ENCODE peak calls at places on chromosomes 1 and 21, in ten cellular contexts. One of them, this sample, is unnamed.

GRCh38 chr1:188689542-188689941 is 1788.1 kb downstream of the BRINP3 start:
- DNase-seq in endothelial cell: no peak
- DNase-seq in psoas muscle: no peak
- DNase-seq in pancreas: no peak
- DNase-seq in activated B cell treated with CpG ODN at 0.5 μM for 24 hours: no peak
- DNase-seq in fibroblast of pulmonary artery: peak; percentile 10
- DNase-seq in IMR-90: peak; percentile 33
- DNase-seq in choroid plexus epithelial cell: peak; percentile 64
- DNase-seq in WERI-Rb-1: no peak
- DNase-seq in kidney: no peak
- DNase-seq in this sample: no peak

GRCh38 chr1:220186752-220187151 is 85.5 kb downstream of the RAB3GAP2 start:
- DNase-seq in WERI-Rb-1: no peak
- DNase-seq in activated B cell treated with CpG ODN at 0.5 μM for 24 hours: no peak
- DNase-seq in psoas muscle: no peak
- DNase-seq in kidney: no peak
- DNase-seq in endothelial cell: no peak
- DNase-seq in choroid plexus epithelial cell: no peak
- DNase-seq in IMR-90: no peak
- DNase-seq in pancreas: no peak
- DNase-seq in fibroblast of pulmonary artery: no peak
- DNase-seq in this sample: no peak

GRCh38 chr21:35511298-35512162 is 462.4 kb upstream of the RUNX1 start:
- DNase-seq in kidney: no peak
- DNase-seq in endothelial cell: no peak
- DNase-seq in WERI-Rb-1: no peak
- DNase-seq in pancreas: no peak
- DNase-seq in IMR-90: peak; percentile 25
- DNase-seq in choroid plexus epithelial cell: peak; percentile 46
- DNase-seq in activated B cell treated with CpG ODN at 0.5 μM for 24 hours: no peak
- DNase-seq in fibroblast of pulmonary artery: peak; percentile 56
- DNase-seq in psoas muscle: no peak
- DNase-seq in this sample: no peak

GRCh38 chr1:184212649-184213314 is 161.3 kb downstream of the TSEN15 start:
- DNase-seq in pancreas: no peak
- DNase-seq in WERI-Rb-1: no peak
- DNase-seq in choroid plexus epithelial cell: peak; percentile 96
- DNase-seq in activated B cell treated with CpG ODN at 0.5 μM for 24 hours: no peak
- DNase-seq in IMR-90: peak; percentile 88
- DNase-seq in kidney: peak; percentile 73
- DNase-seq in psoas muscle: no peak
- DNase-seq in endothelial cell: no peak
- DNase-seq in fibroblast of pulmonary artery: peak; percentile 87
- DNase-seq in this sample: no peak

GRCh38 chr1:24934300-24935195 is 4.5 kb upstream of the RUNX3 start:
- DNase-seq in activated B cell treated with CpG ODN at 0.5 μM for 24 hours: no peak
- DNase-seq in psoas muscle: no peak
- DNase-seq in endothelial cell: no peak
- DNase-seq in pancreas: no peak
- DNase-seq in WERI-Rb-1: no peak
- DNase-seq in kidney: no peak
- DNase-seq in fibroblast of pulmonary artery: no peak
- DNase-seq in choroid plexus epithelial cell: no peak
- DNase-seq in IMR-90: no peak
- DNase-seq in this sample: no peak

GRCh38 chr1:8858112-8858668 is 20.3 kb downstream of the ENO1 start:
- DNase-seq in psoas muscle: no peak
- DNase-seq in IMR-90: peak; percentile 88
- DNase-seq in WERI-Rb-1: no peak
- DNase-seq in choroid plexus epithelial cell: peak; percentile 96
- DNase-seq in kidney: no peak
- DNase-seq in endothelial cell: peak; percentile 47
- DNase-seq in fibroblast of pulmonary artery: peak; percentile 90
- DNase-seq in activated B cell treated with CpG ODN at 0.5 μM for 24 hours: no peak
- DNase-seq in pancreas: no peak
- DNase-seq in this sample: no peak

GRCh38 chr1:117970251-117970650 is 40.7 kb downstream of the WDR3 start:
- DNase-seq in fibroblast of pulmonary artery: no peak
- DNase-seq in psoas muscle: no peak
- DNase-seq in IMR-90: no peak
- DNase-seq in activated B cell treated with CpG ODN at 0.5 μM for 24 hours: no peak
- DNase-seq in kidney: peak; percentile 74
- DNase-seq in WERI-Rb-1: no peak
- DNase-seq in choroid plexus epithelial cell: no peak
- DNase-seq in endothelial cell: no peak
- DNase-seq in pancreas: no peak
- DNase-seq in this sample: no peak

GRCh38 chr1:157047064-157047410 is 1.5 kb upstream of the ARHGEF11 start:
- DNase-seq in kidney: no peak
- DNase-seq in activated B cell treated with CpG ODN at 0.5 μM for 24 hours: no peak
- DNase-seq in IMR-90: no peak
- DNase-seq in endothelial cell: no peak
- DNase-seq in choroid plexus epithelial cell: no peak
- DNase-seq in fibroblast of pulmonary artery: no peak
- DNase-seq in WERI-Rb-1: no peak
- DNase-seq in psoas muscle: no peak
- DNase-seq in pancreas: no peak
- DNase-seq in this sample: no peak

GRCh38 chr1:21129407-21129806 is 47.3 kb downstream of the EIF4G3 start:
- DNase-seq in choroid plexus epithelial cell: no peak
- DNase-seq in WERI-Rb-1: no peak
- DNase-seq in endothelial cell: no peak
- DNase-seq in psoas muscle: no peak
- DNase-seq in activated B cell treated with CpG ODN at 0.5 μM for 24 hours: no peak
- DNase-seq in kidney: no peak
- DNase-seq in pancreas: no peak
- DNase-seq in fibroblast of pulmonary artery: no peak
- DNase-seq in IMR-90: peak; percentile 15
- DNase-seq in this sample: no peak

GRCh38 chr1:171313319-171313834 is 606 bp upstream of the FMO4 start:
- DNase-seq in kidney: no peak
- DNase-seq in pancreas: no peak
- DNase-seq in activated B cell treated with CpG ODN at 0.5 μM for 24 hours: no peak
- DNase-seq in psoas muscle: no peak
- DNase-seq in IMR-90: no peak
- DNase-seq in choroid plexus epithelial cell: no peak
- DNase-seq in fibroblast of pulmonary artery: no peak
- DNase-seq in WERI-Rb-1: no peak
- DNase-seq in endothelial cell: no peak
- DNase-seq in this sample: no peak

GRCh38 chr1:182279302-182279701 is 112.3 kb downstream of the GLUL start:
- DNase-seq in choroid plexus epithelial cell: no peak
- DNase-seq in psoas muscle: no peak
- DNase-seq in kidney: no peak
- DNase-seq in pancreas: no peak
- DNase-seq in activated B cell treated with CpG ODN at 0.5 μM for 24 hours: no peak
- DNase-seq in endothelial cell: no peak
- DNase-seq in IMR-90: no peak
- DNase-seq in fibroblast of pulmonary artery: no peak
- DNase-seq in WERI-Rb-1: no peak
- DNase-seq in this sample: no peak

GRCh38 chr1:154170547-154171221 is 15.8 kb upstream of the NUP210L start:
- DNase-seq in WERI-Rb-1: peak; percentile 24
- DNase-seq in kidney: no peak
- DNase-seq in IMR-90: no peak
- DNase-seq in psoas muscle: no peak
- DNase-seq in endothelial cell: no peak
- DNase-seq in activated B cell treated with CpG ODN at 0.5 μM for 24 hours: no peak
- DNase-seq in pancreas: no peak
- DNase-seq in choroid plexus epithelial cell: peak; percentile 25
- DNase-seq in fibroblast of pulmonary artery: no peak
- DNase-seq in this sample: no peak

GRCh38 chr1:11691302-11691914 is at the start of gene DRAXIN:
- DNase-seq in endothelial cell: no peak
- DNase-seq in WERI-Rb-1: peak; percentile 73
- DNase-seq in fibroblast of pulmonary artery: no peak
- DNase-seq in IMR-90: no peak
- DNase-seq in kidney: peak; percentile 82
- DNase-seq in choroid plexus epithelial cell: no peak
- DNase-seq in psoas muscle: no peak
- DNase-seq in activated B cell treated with CpG ODN at 0.5 μM for 24 hours: no peak
- DNase-seq in pancreas: no peak
- DNase-seq in this sample: no peak

GRCh38 chr1:110218739-110219138 is 8.6 kb downstream of the KCNC4 start:
- DNase-seq in endothelial cell: peak; percentile 38
- DNase-seq in IMR-90: peak; percentile 30
- DNase-seq in psoas muscle: no peak
- DNase-seq in choroid plexus epithelial cell: no peak
- DNase-seq in pancreas: no peak
- DNase-seq in activated B cell treated with CpG ODN at 0.5 μM for 24 hours: no peak
- DNase-seq in kidney: no peak
- DNase-seq in WERI-Rb-1: no peak
- DNase-seq in fibroblast of pulmonary artery: peak; percentile 33
- DNase-seq in this sample: no peak
- TF ChIP-seq CTCF in endothelial cell: no peak
- TF ChIP-seq CTCF in IMR-90: peak; percentile 9
- TF ChIP-seq CTCF in psoas muscle: no peak
- TF ChIP-seq CTCF in choroid plexus epithelial cell: no peak
- TF ChIP-seq CTCF in pancreas: no peak
- TF ChIP-seq CTCF in activated B cell treated with CpG ODN at 0.5 μM for 24 hours: no peak
- TF ChIP-seq CTCF in kidney: no peak
- TF ChIP-seq CTCF in WERI-Rb-1: no peak
- TF ChIP-seq CTCF in fibroblast of pulmonary artery: no peak
- TF ChIP-seq CTCF in this sample: no peak

DNA sequence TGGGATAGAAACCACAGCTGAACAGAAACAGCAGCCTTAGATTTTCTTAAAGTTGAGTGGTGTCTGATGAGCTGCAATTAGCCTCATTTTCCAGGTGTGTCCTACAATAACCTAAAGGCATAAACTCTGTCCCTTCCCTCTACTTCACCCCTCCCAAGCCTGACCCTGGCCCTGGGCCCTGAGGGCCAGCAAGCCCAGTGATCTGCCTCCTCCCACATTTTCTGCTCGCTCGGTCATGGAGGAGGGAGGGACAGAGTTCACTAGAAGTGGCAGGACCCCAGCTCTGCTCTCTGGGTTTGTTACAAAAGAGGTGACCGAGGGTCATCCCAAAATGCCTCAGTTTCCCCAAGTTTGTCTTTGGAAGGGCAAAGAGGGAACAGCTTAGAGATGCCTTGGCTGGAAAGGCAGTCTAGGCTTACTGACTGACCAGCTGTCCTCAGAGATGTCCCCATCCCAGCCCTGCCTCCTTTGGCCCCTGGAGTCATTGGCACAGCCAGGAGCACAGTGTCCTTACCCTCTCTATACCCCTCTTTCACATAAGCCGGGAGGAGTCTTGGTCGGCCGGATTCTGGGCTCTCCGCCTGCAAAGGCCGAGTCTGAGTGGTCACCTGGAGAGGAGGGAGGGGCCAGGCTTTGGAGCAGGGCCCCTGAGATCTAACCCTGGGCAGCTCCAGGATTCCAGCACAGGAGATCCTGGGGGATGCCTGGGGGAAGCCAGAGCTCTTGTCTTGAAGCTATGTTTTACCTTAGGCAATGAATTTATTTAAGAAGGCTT is 172.7 kb downstream of the PTPRU start:
- DNase-seq in pancreas: no peak
- DNase-seq in activated B cell treated with CpG ODN at 0.5 μM for 24 hours: no peak
- DNase-seq in fibroblast of pulmonary artery: no peak
- DNase-seq in choroid plexus epithelial cell: no peak
- DNase-seq in endothelial cell: no peak
- DNase-seq in IMR-90: no peak
- DNase-seq in psoas muscle: no peak
- DNase-seq in kidney: no peak
- DNase-seq in WERI-Rb-1: no peak
- DNase-seq in this sample: no peak
- TF ChIP-seq CTCF in pancreas: no peak
- TF ChIP-seq CTCF in activated B cell treated with CpG ODN at 0.5 μM for 24 hours: no peak
- TF ChIP-seq CTCF in fibroblast of pulmonary artery: no peak
- TF ChIP-seq CTCF in choroid plexus epithelial cell: no peak
- TF ChIP-seq CTCF in endothelial cell: no peak
- TF ChIP-seq CTCF in IMR-90: no peak
- TF ChIP-seq CTCF in psoas muscle: no peak
- TF ChIP-seq CTCF in kidney: no peak
- TF ChIP-seq CTCF in WERI-Rb-1: no peak
- TF ChIP-seq CTCF in this sample: no peak

GRCh38 chr1:48859429-48859828 is 82.7 kb upstream of the BEND5 start:
- DNase-seq in endothelial cell: no peak
- DNase-seq in WERI-Rb-1: no peak
- DNase-seq in fibroblast of pulmonary artery: peak; percentile 85
- DNase-seq in psoas muscle: no peak
- DNase-seq in choroid plexus epithelial cell: peak; percentile 66
- DNase-seq in activated B cell treated with CpG ODN at 0.5 μM for 24 hours: no peak
- DNase-seq in pancreas: no peak
- DNase-seq in kidney: no peak
- DNase-seq in IMR-90: no peak
- DNase-seq in this sample: no peak
- TF ChIP-seq CTCF in endothelial cell: no peak
- TF ChIP-seq CTCF in WERI-Rb-1: no peak
- TF ChIP-seq CTCF in fibroblast of pulmonary artery: no peak
- TF ChIP-seq CTCF in psoas muscle: no peak
- TF ChIP-seq CTCF in choroid plexus epithelial cell: no peak
- TF ChIP-seq CTCF in activated B cell treated with CpG ODN at 0.5 μM for 24 hours: no peak
- TF ChIP-seq CTCF in pancreas: no peak
- TF ChIP-seq CTCF in kidney: no peak
- TF ChIP-seq CTCF in IMR-90: no peak
- TF ChIP-seq CTCF in this sample: no peak

GRCh38 chr21:24369278-24369677 is 1238.0 kb downstream of the MRPL39 start:
- DNase-seq in activated B cell treated with CpG ODN at 0.5 μM for 24 hours: no peak
- DNase-seq in psoas muscle: no peak
- DNase-seq in fibroblast of pulmonary artery: no peak
- DNase-seq in choroid plexus epithelial cell: no peak
- DNase-seq in kidney: no peak
- DNase-seq in pancreas: no peak
- DNase-seq in WERI-Rb-1: no peak
- DNase-seq in IMR-90: no peak
- DNase-seq in endothelial cell: no peak
- DNase-seq in this sample: no peak

GRCh38 chr21:24369751-24370150 is 1237.5 kb downstream of the MRPL39 start:
- DNase-seq in fibroblast of pulmonary artery: peak; percentile 1
- DNase-seq in choroid plexus epithelial cell: no peak
- DNase-seq in kidney: no peak
- DNase-seq in endothelial cell: no peak
- DNase-seq in activated B cell treated with CpG ODN at 0.5 μM for 24 hours: no peak
- DNase-seq in pancreas: no peak
- DNase-seq in psoas muscle: no peak
- DNase-seq in IMR-90: peak; percentile 2
- DNase-seq in WERI-Rb-1: no peak
- DNase-seq in this sample: no peak

DNA sequence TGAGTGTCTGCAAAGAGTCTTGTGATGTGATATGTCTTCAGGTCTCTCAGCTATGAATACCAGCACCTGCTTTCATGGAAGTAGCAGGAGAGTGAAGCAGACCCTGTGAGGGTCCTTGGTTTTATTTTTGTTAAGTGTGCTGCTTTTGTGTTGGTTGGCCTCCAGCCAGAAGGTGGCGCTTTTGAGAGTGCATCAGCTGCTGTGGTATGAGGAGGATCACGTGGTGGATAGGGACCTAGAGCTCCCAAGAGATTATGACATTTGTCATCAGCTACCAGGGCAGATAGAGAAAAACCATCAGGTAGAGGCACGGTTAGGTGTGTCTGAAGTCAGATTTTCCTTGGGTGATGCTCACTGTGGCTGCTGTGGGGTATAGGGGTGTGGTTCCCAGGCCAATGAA is 1232.1 kb downstream of the MRPL39 start:
- DNase-seq in WERI-Rb-1: peak; percentile 42
- DNase-seq in activated B cell treated with CpG ODN at 0.5 μM for 24 hours: no peak
- DNase-seq in psoas muscle: no peak
- DNase-seq in kidney: no peak
- DNase-seq in pancreas: no peak
- DNase-seq in endothelial cell: peak; percentile 4
- DNase-seq in IMR-90: no peak
- DNase-seq in fibroblast of pulmonary artery: no peak
- DNase-seq in choroid plexus epithelial cell: no peak
- DNase-seq in this sample: no peak
- TF ChIP-seq CTCF in WERI-Rb-1: peak; percentile 45
- TF ChIP-seq CTCF in activated B cell treated with CpG ODN at 0.5 μM for 24 hours: no peak
- TF ChIP-seq CTCF in psoas muscle: no peak
- TF ChIP-seq CTCF in kidney: no peak
- TF ChIP-seq CTCF in pancreas: no peak
- TF ChIP-seq CTCF in endothelial cell: no peak
- TF ChIP-seq CTCF in IMR-90: no peak
- TF ChIP-seq CTCF in fibroblast of pulmonary artery: no peak
- TF ChIP-seq CTCF in choroid plexus epithelial cell: no peak
- TF ChIP-seq CTCF in this sample: no peak

GRCh38 chr1:115545791-115546733 is 95.7 kb upstream of the VANGL1 start:
- DNase-seq in psoas muscle: peak; percentile 24
- DNase-seq in IMR-90: peak; percentile 95
- DNase-seq in kidney: no peak
- DNase-seq in WERI-Rb-1: peak; percentile 62
- DNase-seq in endothelial cell: peak; percentile 47
- DNase-seq in fibroblast of pulmonary artery: peak; percentile 89
- DNase-seq in choroid plexus epithelial cell: peak; percentile 94
- DNase-seq in pancreas: no peak
- DNase-seq in activated B cell treated with CpG ODN at 0.5 μM for 24 hours: no peak
- DNase-seq in this sample: no peak
- TF ChIP-seq CTCF in psoas muscle: peak; percentile 48
- TF ChIP-seq CTCF in IMR-90: peak; percentile 75
- TF ChIP-seq CTCF in kidney: peak; percentile 53
- TF ChIP-seq CTCF in WERI-Rb-1: peak; percentile 89
- TF ChIP-seq CTCF in endothelial cell: no peak
- TF ChIP-seq CTCF in fibroblast of pulmonary artery: peak; percentile 70
- TF ChIP-seq CTCF in choroid plexus epithelial cell: peak; percentile 68
- TF ChIP-seq CTCF in pancreas: no peak
- TF ChIP-seq CTCF in activated B cell treated with CpG ODN at 0.5 μM for 24 hours: no peak
- TF ChIP-seq CTCF in this sample: peak; percentile 12